ENCODE peak calls at places on chromosome 14, in seven cellular contexts. O is lower leg skin; W is kidney glomerular epithelial cell; B is lung; C is CD4-positive, CD25-positive, alpha-beta regulatory T cell; F is lower lobe of right lung; N is HS-5. U is an unnamed sample.

GRCh38 chr14:64061706-64062105 is 208.9 kb downstream of the SYNE2 start:
- DNase-seq in O (no peak), W (no peak), B (no peak), C (no peak), F (no peak), N (no peak), U (no peak)

GRCh38 chr14:52835122-52835903 is 43.9 kb upstream of the GNPNAT1 start:
- DNase-seq in O (peak), W (no peak), B (peak), C (no peak), F (no peak), N (peak), U (peak)

GRCh38 chr14:96224480-96225096 is 19.9 kb downstream of the BDKRB2 start:
- DNase-seq in O (peak), W (no peak), B (no peak), C (no peak), F (no peak), N (no peak), U (no peak)

GRCh38 chr14:71686677-71687076 is 245.6 kb upstream of the RGS6 start:
- DNase-seq in O (peak), W (no peak), B (no peak), C (no peak), F (no peak), N (no peak), U (no peak)

GRCh38 chr14:67396381-67396965 is 15.5 kb downstream of the PLEK2 start:
- DNase-seq in O (no peak), W (no peak), B (no peak), C (no peak), F (no peak), N (no peak), U (no peak)

GRCh38 chr14:73720636-73721035 is 6.5 kb upstream of the PNMA1 start:
- DNase-seq in O (no peak), W (no peak), B (no peak), C (no peak), F (no peak), N (no peak), U (no peak)

GRCh38 chr14:67522270-67522669 is 10.8 kb upstream of the PLEKHH1 start:
- DNase-seq in O (no peak), W (no peak), B (no peak), C (no peak), F (no peak), N (no peak), U (no peak)

GRCh38 chr14:36055681-36056225 is 120.8 kb downstream of the PTCSC3 start:
- DNase-seq in O (no peak), W (no peak), B (no peak), C (no peak), F (no peak), N (no peak), U (no peak)

GRCh38 chr14:95460647-95461478 is 55.6 kb downstream of the SYNE3 start:
- DNase-seq in O (no peak), W (peak), B (no peak), C (no peak), F (no peak), N (peak), U (peak)

GRCh38 chr14:92565718-92566115 is 52.1 kb downstream of the RIN3 start:
- DNase-seq in O (no peak), W (no peak), B (no peak), C (no peak), F (no peak), N (no peak), U (no peak)

GRCh38 chr14:49492151-49492550 is 94.0 kb downstream of the RPS29 start:
- DNase-seq in O (no peak), W (no peak), B (no peak), C (no peak), F (no peak), N (no peak), U (no peak)

GRCh38 chr14:82366803-82367202 is 833.1 kb upstream of the SEL1L start:
- DNase-seq in O (no peak), W (no peak), B (no peak), C (no peak), F (no peak), N (no peak), U (no peak)

GRCh38 chr14:22190411-22191191 is 398.4 kb downstream of the DAD1 start:
- DNase-seq in O (no peak), W (peak), B (no peak), C (no peak), F (no peak), N (no peak), U (peak)

GRCh38 chr14:97117693-97118092 is 320.5 kb downstream of the VRK1 start:
- DNase-seq in O (no peak), W (no peak), B (no peak), C (no peak), F (no peak), N (no peak), U (no peak)

GRCh38 chr14:97564334-97564733 is 767.2 kb downstream of the VRK1 start:
- DNase-seq in O (no peak), W (no peak), B (no peak), C (no peak), F (no peak), N (no peak), U (no peak)

GRCh38 chr14:100662850-100663527 is 63.7 kb upstream of the DLK1 start:
- DNase-seq in O (peak), W (peak), B (peak), C (peak), F (peak), N (no peak), U (peak)

GRCh38 chr14:35423621-35424020 is 19.1 kb upstream of the NFKBIA start:
- DNase-seq in O (no peak), W (no peak), B (no peak), C (no peak), F (no peak), N (no peak), U (no peak)

GRCh38 chr14:68927956-68928675 is 51.0 kb downstream of the ACTN1 start:
- DNase-seq in O (no peak), W (no peak), B (no peak), C (no peak), F (peak), N (no peak), U (no peak)

GRCh38 chr14:102525213-102526143 is 15.9 kb upstream of the ANKRD9 start:
- DNase-seq in O (no peak), W (peak), B (no peak), C (peak), F (no peak), N (peak), U (peak)

GRCh38 chr14:26963696-26964095 is 365.9 kb upstream of the NOVA1 start:
- DNase-seq in O (peak), W (no peak), B (no peak), C (no peak), F (no peak), N (no peak), U (no peak)

GRCh38 chr14:59213368-59214315 is 25.2 kb downstream of the DAAM1 start:
- DNase-seq in O (no peak), W (no peak), B (no peak), C (no peak), F (no peak), N (no peak), U (no peak)

GRCh38 chr14:47852278-47852677 is 176.9 kb upstream of the MDGA2 start:
- DNase-seq in O (no peak), W (no peak), B (no peak), C (no peak), F (no peak), N (no peak), U (no peak)

GRCh38 chr14:56975521-56975920 is 165.2 kb upstream of the OTX2 start:
- DNase-seq in O (no peak), W (no peak), B (no peak), C (no peak), F (no peak), N (no peak), U (no peak)

GRCh38 chr14:105205718-105206208 is 24.7 kb upstream of the NUDT14 start:
- DNase-seq in O (no peak), W (no peak), B (no peak), C (no peak), F (peak), N (no peak), U (peak)

GRCh38 chr14:72678360-72678759 is 215.5 kb downstream of the DPF3 start:
- DNase-seq in O (no peak), W (no peak), B (no peak), C (no peak), F (no peak), N (peak), U (no peak)

GRCh38 chr14:25833341-25834121 is 764.3 kb downstream of the NOVA1 start:
- DNase-seq in O (no peak), W (peak), B (no peak), C (no peak), F (no peak), N (no peak), U (peak)

GRCh38 chr14:94885481-94886155 is 115.7 kb upstream of the GSC start:
- DNase-seq in O (no peak), W (no peak), B (no peak), C (no peak), F (no peak), N (no peak), U (no peak)

GRCh38 chr14:69873877-69874780 is 5.1 kb upstream of the SMOC1 start:
- DNase-seq in O (no peak), W (no peak), B (no peak), C (no peak), F (no peak), N (no peak), U (no peak)

U was measured in Caki2.